ENCODE peak calls at places on chromosomes 6 and 20, in five cellular contexts. O is A172, T is left ventricle myocardium superior, U is NCI-H1417, X is ureter. W is an unnamed sample.

GRCh38 chr6:1004885-1005635 is 306.8 kb upstream of the FOXQ1 start:
- DNase-seq in T (no peak), O (peak), X (no peak), U (no peak), W (peak)

GRCh38 chr6:113558966-113559365 is 298.2 kb upstream of the MARCKS start:
- DNase-seq in U (no peak), X (no peak), O (peak), T (no peak), W (no peak)

GRCh38 chr6:72048080-72048479 is 161.7 kb downstream of the RIMS1 start:
- DNase-seq in T (no peak), O (no peak), X (no peak), U (no peak), W (no peak)

GRCh38 chr20:5377484-5377883 is 60.7 kb upstream of the PROKR2 start:
- DNase-seq in X (no peak), O (no peak), T (no peak), U (no peak), W (no peak)

GRCh38 chr6:42406296-42407280 is 45.1 kb downstream of the TRERF1 start:
- DNase-seq in O (no peak), U (peak), T (no peak), X (no peak), W (no peak)

GRCh38 chr6:10692965-10693538 is 1.4 kb downstream of the C6orf52 start:
- DNase-seq in X (no peak), U (no peak), O (no peak), T (no peak), W (no peak)

GRCh38 chr20:63435552-63435951 is 36.9 kb downstream of the KCNQ2 start:
- DNase-seq in O (no peak), T (no peak), U (no peak), X (no peak), W (no peak)

GRCh38 chr6:147868493-147869222 is 360.2 kb downstream of the SAMD5 start:
- DNase-seq in X (no peak), U (peak), T (no peak), O (peak), W (no peak)

GRCh38 chr6:105204768-105205167 is 25.0 kb upstream of the POPDC3 start:
- DNase-seq in T (no peak), X (no peak), U (no peak), O (no peak), W (no peak)

GRCh38 chr20:52118233-52118632 is 73.3 kb downstream of the ZFP64 start:
- DNase-seq in O (no peak), T (no peak), U (no peak), X (no peak), W (no peak)

GRCh38 chr6:143708889-143709288 is 31.1 kb downstream of the PHACTR2 start:
- DNase-seq in X (no peak), O (no peak), U (no peak), T (no peak), W (no peak)

GRCh38 chr20:16111132-16111852 is 462.0 kb downstream of the KIF16B start:
- DNase-seq in T (no peak), U (no peak), X (no peak), O (no peak), W (no peak)

GRCh38 chr6:4157506-4157905 is 22.1 kb upstream of the ECI2 start:
- DNase-seq in X (no peak), U (no peak), O (no peak), T (no peak), W (no peak)

GRCh38 chr20:4244700-4245485 is 229.5 kb upstream of the RNF24 start:
- DNase-seq in T (no peak), X (peak), O (no peak), U (no peak), W (no peak)

GRCh38 chr6:55433446-55434130 is 106.3 kb downstream of the GFRAL start:
- DNase-seq in X (no peak), U (peak), T (no peak), O (no peak), W (no peak)

GRCh38 chr6:104118274-104118673 is 741.4 kb downstream of the HACE1 start:
- DNase-seq in U (no peak), X (no peak), O (no peak), T (no peak), W (no peak)

GRCh38 chr6:72382602-72383529 is 239.0 kb upstream of the KCNQ5 start:
- DNase-seq in X (no peak), U (no peak), T (no peak), O (no peak), W (no peak)

GRCh38 chr6:56570434-56571359 is 72.0 kb downstream of the DST start:
- DNase-seq in U (peak), T (no peak), O (no peak), X (no peak), W (no peak)

GRCh38 chr20:20083796-20084195 is 31.5 kb downstream of the CFAP61 start:
- DNase-seq in O (peak), X (no peak), T (no peak), U (peak), W (no peak)

GRCh38 chr20:49505518-49505917 is 23.1 kb upstream of the KCNB1 start:
- DNase-seq in U (peak), O (peak), T (no peak), X (no peak), W (no peak)

GRCh38 chr6:125066964-125067363 is 86.6 kb upstream of the TPD52L1 start:
- DNase-seq in X (no peak), T (no peak), U (peak), O (peak), W (no peak)

GRCh38 chr6:75268121-75268987 is 16.2 kb downstream of the TMEM30A start:
- DNase-seq in X (no peak), O (peak), U (no peak), T (no peak), W (no peak)

GRCh38 chr20:42836339-42836738 is 353.4 kb downstream of the PTPRT start:
- DNase-seq in X (peak), O (no peak), U (peak), T (no peak), W (no peak)

GRCh38 chr20:37123441-37123840 is 27.6 kb upstream of the RBL1 start:
- DNase-seq in O (no peak), U (no peak), T (no peak), X (no peak), W (no peak)

GRCh38 chr6:135291288-135292116 is 110.4 kb downstream of the MYB start:
- DNase-seq in X (no peak), U (no peak), O (peak), T (no peak), W (no peak)

GRCh38 chr6:13472099-13472498 is 15.3 kb downstream of the GFOD1 start:
- DNase-seq in T (no peak), U (no peak), X (no peak), O (no peak), W (no peak)

GRCh38 chr20:10478930-10479329 is 43.8 kb downstream of the SLX4IP start:
- DNase-seq in U (no peak), O (no peak), X (no peak), T (no peak), W (no peak)

GRCh38 chr20:61127311-61128044 is 124.6 kb upstream of the CDH4 start:
- DNase-seq in T (no peak), U (no peak), X (no peak), O (peak), W (no peak)

GRCh38 chr6:122612838-122613237 is 2.6 kb downstream of the PKIB start:
- DNase-seq in O (no peak), T (no peak), X (no peak), U (no peak), W (no peak)

GRCh38 chr6:39791850-39792500 is at the start of gene DAAM2:
- DNase-seq in U (peak), X (no peak), O (no peak), T (peak), W (no peak)

GRCh38 chr20:64077094-64077493 is 2.2 kb downstream of the RGS19 start:
- DNase-seq in O (no peak), U (no peak), T (peak), X (no peak), W (no peak)

GRCh38 chr6:22880686-22881433 is 311.5 kb downstream of the HDGFL1 start:
- DNase-seq in T (no peak), O (peak), X (no peak), U (no peak), W (no peak)

GRCh38 chr20:3866464-3866863 is 19.8 kb downstream of the MAVS start:
- DNase-seq in T (no peak), O (no peak), U (no peak), X (no peak), W (no peak)

W was measured in right atrium auricular region.